ENCODE peak calls at places on chromosomes 4 and X, in ten cellular contexts. H is stimulated activated CD8-positive, alpha-beta memory T cell treated with anti-CD3 and anti-CD28 coated beads, Interleukin-4, amount 100 ng/mL, for 4 hours; V is naive thymus-derived CD4-positive, alpha-beta T cell; M is NCI-H1092; A is iris pigment epithelial cell; K is mucosa of descending colon; R is stimulated activated CD4-positive, alpha-beta T cell treated with anti-CD3 and anti-CD28 coated beads, Interleukin-2, amount 100 ng/mL, for 24 hours; P is naive thymus-derived CD8-positive, alpha-beta T cell; N is non-pigmented ciliary epithelial cell; F is GM13976. Y is an unnamed sample.

GRCh38 chr4:79865253-79865652 is 207.8 kb downstream of the ANTXR2 start:
- DNase-seq in H (no peak), V (no peak), M (no peak), A (peak), K (no peak), R (no peak), P (no peak), N (peak), F (no peak), Y (peak)

GRCh38 chrX:826026-826425 is 195.4 kb downstream of the SHOX start:
- DNase-seq in H (no peak), V (no peak), M (no peak), A (peak), K (no peak), R (no peak), P (no peak), N (no peak), F (no peak), Y (no peak)

GRCh38 chrX:115616943-115617563 is 56.1 kb downstream of the PLS3 start:
- DNase-seq in H (no peak), V (no peak), M (no peak), A (peak), K (no peak), R (no peak), P (no peak), N (no peak), F (peak), Y (peak)

GRCh38 chrX:37509349-37509748 is 62.1 kb upstream of the LANCL3 start:
- DNase-seq in H (no peak), V (no peak), M (no peak), A (peak), K (no peak), R (no peak), P (no peak), N (no peak), F (no peak), Y (no peak)

GRCh38 chr4:188463909-188464308 is 324.7 kb downstream of the TRIML1 start:
- DNase-seq in H (no peak), V (no peak), M (no peak), A (no peak), K (no peak), R (no peak), P (no peak), N (no peak), F (no peak), Y (no peak)

GRCh38 chr4:87185471-87185870 is 34.9 kb downstream of the KLHL8 start:
- DNase-seq in H (no peak), V (no peak), M (no peak), A (no peak), K (no peak), R (no peak), P (no peak), N (no peak), F (no peak), Y (no peak)

GRCh38 chr4:95549246-95550138 is 719 bp upstream of the UNC5C start:
- DNase-seq in H (no peak), V (no peak), M (no peak), A (peak), K (peak), R (no peak), P (no peak), N (no peak), F (peak), Y (no peak)

GRCh38 chrX:44495091-44495490 is 47.6 kb downstream of the FUNDC1 start:
- DNase-seq in H (no peak), V (no peak), M (no peak), A (no peak), K (no peak), R (no peak), P (no peak), N (no peak), F (no peak), Y (no peak)

GRCh38 chrX:101658661-101659477 is 781 bp downstream of the ARMCX2 start:
- DNase-seq in H (peak), V (peak), M (peak), A (peak), K (peak), R (peak), P (peak), N (no peak), F (peak), Y (peak)